ENCODE peak calls at places on chromosomes 3 and 15, in nine cellular contexts. E, A, Q, J, M, V, L, X and F are unnamed samples.

GRCh38 chr3:143973352-143974021 is 1.9 kb downstream of the DIPK2A start:
- DNase-seq in M (no peak), V (no peak), E (no peak), X (peak), Q (no peak), A (peak), J (peak), L (peak), F (peak)

GRCh38 chr3:169133178-169134161 is 530.0 kb downstream of the MECOM start:
- DNase-seq in L (peak), V (no peak), A (peak), J (peak), E (no peak), Q (peak), M (no peak), X (peak), F (peak)

GRCh38 chr15:83305696-83306291 is 21.3 kb upstream of the BNC1 start:
- DNase-seq in M (peak), E (no peak), Q (no peak), X (peak), L (peak), J (no peak), A (no peak), V (no peak), F (no peak)

GRCh38 chr15:71489570-71489969 is 320.8 kb upstream of the NR2E3 start:
- DNase-seq in X (no peak), Q (no peak), M (no peak), A (no peak), J (no peak), V (no peak), E (no peak), L (no peak), F (no peak)

GRCh38 chr3:40737343-40737742 is 212.6 kb downstream of the ZNF621 start:
- DNase-seq in J (no peak), E (no peak), L (no peak), M (no peak), A (no peak), X (no peak), Q (no peak), V (no peak), F (no peak)

GRCh38 chr3:184460276-184460675 is 80.4 kb downstream of the CHRD start:
- DNase-seq in Q (peak), J (no peak), L (peak), X (peak), V (no peak), E (no peak), M (no peak), A (no peak), F (no peak)

GRCh38 chr15:78320173-78320572 is 20.0 kb upstream of the CRABP1 start:
- DNase-seq in A (no peak), Q (no peak), J (no peak), M (no peak), X (no peak), L (no peak), E (no peak), V (no peak), F (no peak)

GRCh38 chr15:52162260-52162659 is 28.9 kb downstream of the GNB5 start:
- DNase-seq in A (peak), J (peak), M (no peak), L (peak), Q (no peak), V (no peak), E (no peak), X (no peak), F (no peak)

GRCh38 chr15:96327155-96327741 is 3.3 kb upstream of the NR2F2 start:
- DNase-seq in X (peak), E (peak), M (no peak), J (peak), L (peak), V (no peak), A (peak), Q (peak), F (peak)

GRCh38 chr15:29849218-29849617 is 26.9 kb upstream of the TJP1 start:
- DNase-seq in V (no peak), M (no peak), L (peak), J (no peak), X (no peak), A (no peak), E (no peak), Q (no peak), F (no peak)

GRCh38 chr15:100875976-100876375 is 3.7 kb upstream of the ALDH1A3 start:
- DNase-seq in Q (no peak), E (no peak), A (no peak), M (no peak), X (no peak), J (no peak), L (no peak), V (no peak), F (no peak)

GRCh38 chr3:128170866-128171516 is 17.7 kb downstream of the EEFSEC start:
- DNase-seq in L (peak), A (peak), J (peak), Q (no peak), M (peak), E (peak), V (peak), X (peak), F (peak)

GRCh38 chr15:57517027-57517671 is 74.6 kb upstream of the MYZAP start:
- DNase-seq in M (no peak), Q (no peak), J (no peak), X (no peak), E (no peak), V (no peak), A (no peak), L (no peak), F (no peak)

GRCh38 chr3:190339130-190339529 is 16.9 kb upstream of the CLDN1 start:
- DNase-seq in E (no peak), J (no peak), V (no peak), X (peak), M (no peak), L (peak), Q (peak), A (peak), F (peak)
- TF ChIP-seq CTCF in E (peak), J (peak), V (no peak), X (peak), M (no peak), L (peak), Q (peak), A (peak), F (peak)

DNA sequence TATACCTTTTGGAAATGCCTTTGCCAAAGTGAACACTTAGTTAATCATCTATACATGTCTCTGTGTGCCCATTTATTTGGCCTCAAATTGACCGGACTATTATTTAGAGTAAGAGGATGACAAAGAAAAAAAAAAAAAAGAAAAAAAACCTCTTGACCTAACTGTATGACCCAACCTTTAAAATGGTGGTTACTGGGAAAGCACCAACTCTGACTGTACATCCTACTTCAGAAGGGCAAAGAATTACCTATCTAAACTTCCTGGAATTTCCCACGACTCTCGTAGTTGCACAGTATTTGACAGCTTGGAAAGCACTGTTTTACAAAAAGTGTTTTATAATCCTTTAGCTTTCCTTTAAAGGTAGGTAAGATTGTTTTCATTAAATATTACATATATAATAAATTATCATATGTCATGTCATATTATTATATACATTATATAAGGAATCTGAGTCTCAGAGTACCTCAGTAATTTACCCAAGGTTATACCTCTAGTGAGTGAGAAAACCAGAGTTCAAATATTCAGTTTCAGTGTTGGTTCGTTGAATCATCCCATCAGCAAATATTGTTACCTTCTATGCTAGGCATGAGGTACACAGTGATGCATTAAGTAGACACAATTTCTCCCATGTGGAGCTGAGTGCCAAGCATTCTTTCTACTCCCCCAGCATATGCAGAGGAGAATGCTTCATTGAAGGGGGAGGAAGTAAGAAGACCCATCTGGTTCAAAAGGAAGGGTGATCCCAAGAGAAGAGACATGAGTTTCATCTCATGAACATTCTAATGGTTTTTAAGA is 5.0 kb downstream of the BCL2A1 start:
- DNase-seq in X (no peak), E (no peak), A (no peak), L (peak), M (no peak), J (no peak), V (peak), Q (no peak), F (no peak)
- H3K4me3 ChIP-seq in X (no peak), E (no peak), A (no peak), L (no peak), M (no peak), J (no peak), V (no peak), Q (no peak), F (no peak)

GRCh38 chr15:50249704-50250103 is 15.8 kb downstream of the HDC start:
- DNase-seq in J (no peak), E (no peak), A (no peak), L (no peak), Q (no peak), X (no peak), M (no peak), V (no peak), F (peak)

GRCh38 chr15:50248994-50249586 is 16.4 kb downstream of the HDC start:
- DNase-seq in Q (no peak), V (no peak), M (no peak), L (peak), E (no peak), A (peak), J (peak), X (no peak), F (peak)

GRCh38 chr15:50251638-50252182 is 13.8 kb downstream of the HDC start:
- DNase-seq in E (no peak), X (no peak), A (no peak), J (no peak), L (no peak), Q (no peak), M (no peak), V (no peak), F (no peak)

GRCh38 chr15:50250789-50251394 is 14.6 kb downstream of the HDC start:
- DNase-seq in A (no peak), Q (no peak), J (no peak), X (no peak), M (no peak), V (no peak), E (no peak), L (no peak), F (no peak)

DNA sequence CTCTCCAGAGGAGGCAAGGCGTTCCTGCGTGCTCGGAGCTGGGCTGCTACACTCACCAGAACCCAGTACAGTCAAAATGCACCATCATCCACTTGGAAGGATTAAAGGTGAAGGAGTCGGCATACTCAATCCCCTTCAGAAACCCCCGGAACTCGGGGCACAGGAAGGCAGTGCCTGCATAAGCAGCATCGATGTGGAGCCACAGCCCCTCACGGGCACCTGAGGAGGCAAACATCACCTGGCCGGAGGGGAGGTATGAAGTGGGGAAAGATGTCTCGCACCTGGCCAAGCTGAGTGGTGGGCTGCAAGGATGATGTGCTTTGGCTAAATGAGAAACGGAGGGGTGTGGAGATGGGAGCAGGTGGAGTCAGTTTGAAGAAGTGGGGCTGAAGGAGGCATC is 13.0 kb downstream of the HDC start:
- DNase-seq in Q (no peak), X (no peak), E (no peak), V (no peak), L (no peak), A (no peak), J (no peak), M (no peak), F (no peak)
- TF ChIP-seq CTCF in Q (no peak), X (no peak), E (no peak), V (no peak), L (no peak), A (no peak), J (no peak), M (no peak), F (no peak)

GRCh38 chr3:196689941-196690660 is 21.9 kb downstream of the CEP19 start:
- DNase-seq in V (no peak), Q (no peak), X (no peak), L (no peak), E (no peak), J (no peak), M (no peak), A (no peak), F (no peak)

GRCh38 chr3:196688349-196688748 is 23.7 kb downstream of the CEP19 start:
- DNase-seq in Q (no peak), L (peak), M (no peak), X (peak), V (no peak), A (peak), J (peak), E (no peak), F (peak)

GRCh38 chr3:196686436-196686835 is 25.6 kb downstream of the CEP19 start:
- DNase-seq in V (no peak), E (no peak), M (no peak), A (peak), Q (no peak), L (no peak), X (peak), J (no peak), F (peak)

DNA sequence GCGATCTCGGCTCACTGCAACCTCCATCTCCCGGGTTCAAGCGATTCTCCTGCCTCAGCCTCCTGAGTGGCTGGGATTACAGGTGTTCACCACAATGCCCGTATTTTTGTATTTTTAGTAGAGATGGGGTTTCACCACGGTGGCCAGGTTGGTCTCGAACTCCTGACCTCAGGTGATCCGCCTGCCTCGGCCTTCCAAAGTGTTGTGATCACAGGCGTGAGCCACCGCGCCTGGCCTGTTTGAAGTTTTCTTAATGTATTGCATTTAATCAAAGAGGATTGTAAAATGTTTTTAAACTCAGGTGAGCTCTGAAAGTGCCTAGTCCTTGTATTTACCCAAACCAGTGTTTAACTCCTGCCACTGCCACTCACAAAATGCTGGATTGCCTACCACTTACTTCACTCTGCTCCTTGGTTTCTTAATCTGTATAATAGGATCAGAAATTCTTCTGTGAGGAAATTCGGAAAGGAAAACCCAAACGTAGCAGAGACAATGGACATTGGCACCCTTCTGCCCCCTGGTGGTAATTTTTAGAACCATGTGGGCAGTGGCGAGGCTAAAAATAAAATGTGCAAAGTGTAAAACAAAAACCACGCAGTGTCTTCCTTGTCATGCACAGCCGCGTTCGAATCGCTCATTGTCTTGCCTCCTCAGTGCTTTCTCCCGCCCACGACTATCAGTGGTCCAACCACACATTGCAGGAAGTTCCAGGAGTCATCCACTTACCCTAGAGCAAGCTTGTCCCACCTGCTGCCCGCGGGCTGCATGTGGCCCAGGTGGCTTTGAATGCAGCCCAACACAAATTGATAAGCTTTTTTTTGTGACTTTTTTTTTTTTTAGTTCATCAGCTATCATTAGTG is 27.3 kb downstream of the CEP19 start:
- DNase-seq in X (peak), J (peak), E (peak), A (peak), M (peak), V (peak), L (peak), Q (peak), F (peak)
- H3K4me3 ChIP-seq in X (no peak), J (no peak), E (no peak), A (no peak), M (no peak), V (no peak), L (no peak), Q (peak), F (no peak)

DNA sequence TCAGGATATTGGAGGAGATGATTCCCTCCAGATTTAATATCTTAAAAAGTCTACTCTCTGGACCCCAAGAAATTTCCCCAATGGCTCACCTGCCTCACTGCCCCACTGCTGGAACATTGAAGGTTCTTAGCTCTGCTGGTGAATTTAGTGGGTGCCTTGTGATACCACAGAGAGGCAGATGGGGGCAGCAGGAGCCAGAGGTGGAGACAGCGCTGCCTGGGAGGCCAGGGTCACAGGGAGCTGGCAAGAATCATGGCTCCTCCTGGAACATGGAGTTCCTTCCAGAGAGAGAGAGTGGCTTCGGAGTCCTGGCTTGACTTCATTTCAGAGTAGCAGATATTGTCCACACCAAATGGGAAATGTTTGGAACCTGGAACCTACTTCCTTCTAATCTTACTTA is 263.5 kb upstream of the CFAP20DC start:
- DNase-seq in A (peak), M (peak), V (peak), Q (peak), X (peak), E (peak), L (peak), J (peak), F (peak)
- TF ChIP-seq CTCF in A (peak), M (peak), V (peak), Q (peak), X (peak), E (peak), L (peak), J (peak), F (peak)

DNA sequence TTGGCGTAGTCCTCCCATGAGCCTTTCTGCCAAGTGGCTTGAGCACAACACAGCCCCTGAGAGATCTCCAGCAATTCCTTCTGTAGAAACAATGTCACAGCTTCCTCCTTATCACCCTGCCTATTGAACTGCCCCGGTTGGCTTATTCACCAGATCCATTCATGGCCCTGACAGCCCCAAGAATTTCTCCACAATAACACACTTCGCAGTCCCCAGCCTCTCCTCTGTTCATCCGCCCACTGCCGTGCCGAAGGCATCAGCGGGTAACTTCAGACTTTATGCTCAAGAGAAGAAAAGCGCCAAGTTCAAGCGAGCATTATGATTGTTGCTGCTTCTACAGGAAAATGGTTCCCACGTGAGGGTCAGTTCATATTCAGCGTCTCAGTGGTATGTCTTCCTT is 403.9 kb downstream of the VPS13C start:
- DNase-seq in L (no peak), X (no peak), A (no peak), Q (no peak), J (no peak), E (no peak), V (no peak), M (no peak), F (no peak)
- H3K4me3 ChIP-seq in L (no peak), X (no peak), A (no peak), Q (no peak), J (no peak), E (no peak), V (no peak), M (no peak), F (no peak)

DNA sequence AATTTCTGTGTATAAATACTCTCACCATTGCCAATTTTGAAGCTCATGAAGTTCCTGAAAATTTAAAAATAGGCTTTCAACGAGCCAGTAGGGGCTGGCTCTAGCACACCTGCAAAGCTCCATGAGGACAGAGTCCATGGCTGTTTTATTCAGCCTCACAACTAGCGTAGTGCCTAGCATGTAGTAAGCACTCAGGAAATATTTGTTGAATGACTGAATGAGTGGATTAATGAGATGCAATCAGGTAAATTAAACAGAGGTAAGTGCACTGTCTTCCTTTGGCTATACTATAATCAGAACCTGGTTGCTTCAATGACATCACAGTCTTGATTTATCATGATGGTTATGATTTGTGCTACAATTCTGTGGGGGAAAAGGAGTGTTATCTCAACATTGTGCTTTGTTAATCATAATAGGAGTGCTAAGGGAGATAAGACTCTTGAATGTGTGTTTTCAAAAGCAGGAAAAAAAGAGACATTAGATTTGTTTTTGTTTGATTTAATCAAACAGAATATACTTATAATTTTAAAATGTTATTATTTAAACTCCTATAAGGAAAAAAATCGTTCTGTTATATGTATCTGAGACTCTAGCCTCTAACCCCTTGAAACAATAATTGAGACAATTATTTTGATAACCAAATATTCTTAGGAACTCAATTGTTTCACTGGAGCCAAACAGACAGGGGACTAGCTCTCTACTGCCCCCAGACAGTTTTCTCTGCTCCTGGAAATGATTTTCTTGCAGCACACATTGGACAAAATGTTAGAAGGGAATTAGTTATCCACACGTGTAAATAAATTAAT is 171.7 kb upstream of the ATP11B start:
- DNase-seq in V (no peak), E (peak), J (no peak), A (no peak), Q (peak), X (no peak), L (no peak), M (no peak), F (no peak)
- TF ChIP-seq CTCF in V (peak), E (peak), J (peak), A (no peak), Q (peak), X (peak), L (no peak), M (no peak), F (peak)